ENCODE peak calls at places on chromosomes 1 and 21, in four cellular contexts. One of them, this sample, is unnamed.

GRCh38 chr1:154869351-154870116 is 547 bp downstream of the KCNN3 start:
- DNase-seq in tibial artery: peak
- DNase-seq in psoas muscle: peak
- DNase-seq in heart right ventricle: peak
- DNase-seq in this sample: no peak

GRCh38 chr1:155983191-155984023 is 5.1 kb upstream of the ARHGEF2 start:
- DNase-seq in tibial artery: peak
- DNase-seq in psoas muscle: peak
- DNase-seq in heart right ventricle: peak
- DNase-seq in this sample: no peak

GRCh38 chr1:98001764-98002163 is 80.9 kb upstream of the DPYD start:
- DNase-seq in tibial artery: no peak
- DNase-seq in psoas muscle: no peak
- DNase-seq in heart right ventricle: no peak
- DNase-seq in this sample: no peak

GRCh38 chr1:66527688-66528087 is 6.3 kb upstream of the SGIP1 start:
- DNase-seq in tibial artery: no peak
- DNase-seq in psoas muscle: no peak
- DNase-seq in heart right ventricle: no peak
- DNase-seq in this sample: no peak

GRCh38 chr1:180917306-180918065 is 4.8 kb downstream of the KIAA1614 start:
- DNase-seq in tibial artery: no peak
- DNase-seq in psoas muscle: no peak
- DNase-seq in heart right ventricle: no peak
- DNase-seq in this sample: no peak

GRCh38 chr1:183209533-183210158 is 23.6 kb downstream of the LAMC2 start:
- DNase-seq in tibial artery: no peak
- DNase-seq in psoas muscle: no peak
- DNase-seq in heart right ventricle: no peak
- DNase-seq in this sample: no peak

GRCh38 chr21:44085491-44086321 is 21.5 kb upstream of the PWP2 start:
- DNase-seq in tibial artery: no peak
- DNase-seq in psoas muscle: no peak
- DNase-seq in heart right ventricle: no peak
- DNase-seq in this sample: peak

GRCh38 chr1:228062812-228063211 is 19.7 kb upstream of the ARF1 start:
- DNase-seq in tibial artery: no peak
- DNase-seq in psoas muscle: no peak
- DNase-seq in heart right ventricle: no peak
- DNase-seq in this sample: no peak

GRCh38 chr1:113991467-113991997 is 12.3 kb downstream of the OLFML3 start:
- DNase-seq in tibial artery: no peak
- DNase-seq in psoas muscle: no peak
- DNase-seq in heart right ventricle: no peak
- DNase-seq in this sample: no peak

GRCh38 chr1:224406216-224406615 is 28.4 kb downstream of the WDR26 start:
- DNase-seq in tibial artery: no peak
- DNase-seq in psoas muscle: no peak
- DNase-seq in heart right ventricle: no peak
- DNase-seq in this sample: no peak

GRCh38 chr1:206686486-206687249 is 2.0 kb downstream of the MAPKAPK2 start:
- DNase-seq in tibial artery: no peak
- DNase-seq in psoas muscle: no peak
- DNase-seq in heart right ventricle: no peak
- DNase-seq in this sample: no peak

GRCh38 chr1:7218210-7218832 is 433.1 kb downstream of the CAMTA1 start:
- DNase-seq in tibial artery: no peak
- DNase-seq in psoas muscle: no peak
- DNase-seq in heart right ventricle: no peak
- DNase-seq in this sample: no peak

GRCh38 chr1:147723691-147724323 is 36.6 kb downstream of the GJA5 start:
- DNase-seq in tibial artery: peak
- DNase-seq in psoas muscle: no peak
- DNase-seq in heart right ventricle: peak
- DNase-seq in this sample: no peak

GRCh38 chr1:205502992-205503391 is 1.5 kb upstream of the CDK18 start:
- DNase-seq in tibial artery: no peak
- DNase-seq in psoas muscle: no peak
- DNase-seq in heart right ventricle: no peak
- DNase-seq in this sample: no peak

GRCh38 chr1:56799605-56800398 is 19.4 kb downstream of the FYB2 start:
- DNase-seq in tibial artery: no peak
- DNase-seq in psoas muscle: no peak
- DNase-seq in heart right ventricle: no peak
- DNase-seq in this sample: no peak

GRCh38 chr1:151251656-151252470 is 2.7 kb upstream of the PSMD4 start:
- DNase-seq in tibial artery: no peak
- DNase-seq in psoas muscle: peak
- DNase-seq in heart right ventricle: peak
- DNase-seq in this sample: no peak

GRCh38 chr1:3641046-3641760 is 8.7 kb downstream of the WRAP73 start:
- DNase-seq in tibial artery: no peak
- DNase-seq in psoas muscle: no peak
- DNase-seq in heart right ventricle: no peak
- DNase-seq in this sample: no peak

GRCh38 chr1:119364640-119365039 is 3.9 kb upstream of the HAO2 start:
- DNase-seq in tibial artery: no peak
- DNase-seq in psoas muscle: no peak
- DNase-seq in heart right ventricle: no peak
- DNase-seq in this sample: no peak

GRCh38 chr1:55326496-55326895 is 111.3 kb upstream of the USP24 start:
- DNase-seq in tibial artery: no peak
- DNase-seq in psoas muscle: no peak
- DNase-seq in heart right ventricle: no peak
- DNase-seq in this sample: no peak

GRCh38 chr1:77544845-77545244 is 137.6 kb downstream of the ZZZ3 start:
- DNase-seq in tibial artery: no peak
- DNase-seq in psoas muscle: no peak
- DNase-seq in heart right ventricle: no peak
- DNase-seq in this sample: no peak

GRCh38 chr1:25476186-25477097 is 45.7 kb downstream of the MACO1 start:
- DNase-seq in tibial artery: no peak
- DNase-seq in psoas muscle: no peak
- DNase-seq in heart right ventricle: no peak
- DNase-seq in this sample: no peak

GRCh38 chr1:54922921-54923421 is 36.0 kb upstream of the DHCR24 start:
- DNase-seq in tibial artery: no peak
- DNase-seq in psoas muscle: peak
- DNase-seq in heart right ventricle: no peak
- DNase-seq in this sample: no peak

GRCh38 chr1:170518185-170518834 is 13.7 kb upstream of the GORAB start:
- DNase-seq in tibial artery: no peak
- DNase-seq in psoas muscle: no peak
- DNase-seq in heart right ventricle: no peak
- DNase-seq in this sample: no peak

GRCh38 chr1:45979074-45979777 is 153.2 kb downstream of the PIK3R3 start:
- DNase-seq in tibial artery: no peak
- DNase-seq in psoas muscle: no peak
- DNase-seq in heart right ventricle: no peak
- DNase-seq in this sample: no peak

GRCh38 chr1:153630384-153630783 is 2.1 kb downstream of the S100A1 start:
- DNase-seq in tibial artery: no peak
- DNase-seq in psoas muscle: no peak
- DNase-seq in heart right ventricle: no peak
- DNase-seq in this sample: no peak

GRCh38 chr1:93827128-93827527 is 51.9 kb downstream of the DNTTIP2 start:
- DNase-seq in tibial artery: no peak
- DNase-seq in psoas muscle: no peak
- DNase-seq in heart right ventricle: no peak
- DNase-seq in this sample: no peak

GRCh38 chr1:53015508-53015860 is 46.5 kb upstream of the PODN start:
- DNase-seq in tibial artery: no peak
- DNase-seq in psoas muscle: no peak
- DNase-seq in heart right ventricle: no peak
- DNase-seq in this sample: no peak

GRCh38 chr1:167678422-167678821 is 43.4 kb upstream of the MPZL1 start:
- DNase-seq in tibial artery: no peak
- DNase-seq in psoas muscle: no peak
- DNase-seq in heart right ventricle: no peak
- DNase-seq in this sample: no peak

GRCh38 chr1:95233321-95233736 is 681 bp upstream of the RWDD3 start:
- DNase-seq in tibial artery: peak
- DNase-seq in psoas muscle: peak
- DNase-seq in heart right ventricle: peak
- DNase-seq in this sample: peak

GRCh38 chr1:184843732-184844495 is 89.3 kb upstream of the EDEM3 start:
- DNase-seq in tibial artery: no peak
- DNase-seq in psoas muscle: no peak
- DNase-seq in heart right ventricle: no peak
- DNase-seq in this sample: no peak

DNA sequence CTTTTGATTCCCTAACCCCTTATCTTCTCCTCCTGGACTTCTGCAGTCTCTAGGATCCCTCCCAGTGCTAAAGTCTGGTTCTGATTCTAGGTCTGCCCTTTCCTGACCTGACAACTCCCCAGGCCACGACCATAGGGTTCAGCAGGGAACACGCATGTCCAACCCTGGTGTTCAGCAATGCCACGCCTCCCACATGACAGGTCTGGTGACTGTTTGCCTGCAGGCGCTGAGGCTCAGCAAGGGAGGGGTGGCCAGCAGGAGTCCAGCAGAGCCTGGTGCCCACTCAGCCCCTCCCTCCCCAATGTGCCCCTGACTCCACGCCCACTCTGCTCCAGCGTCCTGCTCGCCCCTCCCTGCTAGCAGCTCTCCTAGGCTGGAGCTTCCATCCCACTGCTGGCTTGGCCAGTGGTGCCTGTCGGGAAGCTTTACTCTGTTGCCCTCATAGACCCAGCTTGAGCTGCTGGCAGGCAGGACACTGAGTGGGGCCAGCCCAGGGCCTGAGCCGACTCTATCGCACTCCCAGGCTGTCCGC is 17.3 kb downstream of the SLC9A1 start:
- DNase-seq in tibial artery: no peak
- DNase-seq in psoas muscle: no peak
- DNase-seq in heart right ventricle: no peak
- DNase-seq in this sample: no peak
- H3K4me3 ChIP-seq in tibial artery: no peak
- H3K4me3 ChIP-seq in psoas muscle: no peak
- H3K4me3 ChIP-seq in heart right ventricle: no peak
- H3K4me3 ChIP-seq in this sample: no peak

DNA sequence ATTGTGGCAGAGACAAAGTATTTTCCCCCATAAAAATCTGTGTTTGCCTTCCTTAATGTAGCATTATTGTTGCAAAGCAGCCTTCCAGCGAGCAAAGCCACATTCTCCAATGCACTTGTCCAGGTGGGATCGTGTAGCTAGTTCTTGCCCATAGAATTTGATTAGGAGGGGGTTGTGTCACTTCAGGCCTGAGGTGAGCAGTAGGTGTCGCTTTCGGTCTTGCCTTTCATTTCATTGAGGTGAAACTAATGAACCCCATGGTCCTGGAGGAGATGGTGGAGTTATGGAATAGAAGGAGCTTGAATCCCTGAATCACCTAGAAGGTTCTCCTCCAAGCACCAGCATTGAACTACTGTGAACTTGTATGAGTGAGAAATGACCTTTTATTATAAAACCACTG is 318.9 kb upstream of the PBX1 start:
- DNase-seq in tibial artery: no peak
- DNase-seq in psoas muscle: no peak
- DNase-seq in heart right ventricle: no peak
- DNase-seq in this sample: no peak
- TF ChIP-seq CTCF in tibial artery: no peak
- TF ChIP-seq CTCF in psoas muscle: no peak
- TF ChIP-seq CTCF in heart right ventricle: peak
- TF ChIP-seq CTCF in this sample: no peak

GRCh38 chr1:75134656-75134938 is 409 bp downstream of the LHX8 start:
- DNase-seq in tibial artery: no peak
- DNase-seq in psoas muscle: no peak
- DNase-seq in heart right ventricle: no peak
- DNase-seq in this sample: no peak

GRCh38 chr1:75136921-75137641 is 2.9 kb downstream of the LHX8 start:
- DNase-seq in tibial artery: no peak
- DNase-seq in psoas muscle: no peak
- DNase-seq in heart right ventricle: no peak
- DNase-seq in this sample: no peak

GRCh38 chr1:75136158-75136815 is 2.1 kb downstream of the LHX8 start:
- DNase-seq in tibial artery: no peak
- DNase-seq in psoas muscle: no peak
- DNase-seq in heart right ventricle: no peak
- DNase-seq in this sample: no peak

GRCh38 chr1:75134939-75135828 is 996 bp downstream of the LHX8 start:
- DNase-seq in tibial artery: no peak
- DNase-seq in psoas muscle: no peak
- DNase-seq in heart right ventricle: no peak
- DNase-seq in this sample: no peak

GRCh38 chr1:75135829-75136142 is 1.6 kb downstream of the LHX8 start:
- DNase-seq in tibial artery: no peak
- DNase-seq in psoas muscle: no peak
- DNase-seq in heart right ventricle: no peak
- DNase-seq in this sample: no peak
- H3K4me3 ChIP-seq in tibial artery: peak
- H3K4me3 ChIP-seq in psoas muscle: peak
- H3K4me3 ChIP-seq in heart right ventricle: peak
- H3K4me3 ChIP-seq in this sample: peak

GRCh38 chr1:83990734-83991133 is 8.2 kb downstream of the TTLL7 start:
- DNase-seq in tibial artery: no peak
- DNase-seq in psoas muscle: no peak
- DNase-seq in heart right ventricle: no peak
- DNase-seq in this sample: no peak
- TF ChIP-seq CTCF in tibial artery: no peak
- TF ChIP-seq CTCF in psoas muscle: no peak
- TF ChIP-seq CTCF in heart right ventricle: no peak
- TF ChIP-seq CTCF in this sample: no peak

DNA sequence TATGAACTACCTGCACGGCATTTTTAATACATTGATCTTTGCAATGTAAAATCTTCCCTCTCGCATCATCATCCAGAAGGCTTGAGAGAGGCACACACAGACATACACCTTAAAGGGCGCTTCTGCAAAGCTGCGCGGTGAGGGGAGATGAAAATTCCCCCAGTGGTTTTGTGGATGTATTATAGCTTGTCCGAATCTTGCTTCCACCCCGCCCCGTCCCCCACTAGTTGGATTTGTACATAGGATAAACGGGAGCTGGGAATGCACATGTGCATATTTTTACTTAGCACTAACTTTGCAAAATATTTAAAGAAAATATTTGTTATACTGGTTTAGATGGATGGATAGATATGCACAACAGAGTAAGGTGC is 542 bp upstream of the ASTN1 start:
- DNase-seq in tibial artery: no peak
- DNase-seq in psoas muscle: no peak
- DNase-seq in heart right ventricle: no peak
- DNase-seq in this sample: no peak
- H3K4me3 ChIP-seq in tibial artery: no peak
- H3K4me3 ChIP-seq in psoas muscle: no peak
- H3K4me3 ChIP-seq in heart right ventricle: peak
- H3K4me3 ChIP-seq in this sample: peak

DNA sequence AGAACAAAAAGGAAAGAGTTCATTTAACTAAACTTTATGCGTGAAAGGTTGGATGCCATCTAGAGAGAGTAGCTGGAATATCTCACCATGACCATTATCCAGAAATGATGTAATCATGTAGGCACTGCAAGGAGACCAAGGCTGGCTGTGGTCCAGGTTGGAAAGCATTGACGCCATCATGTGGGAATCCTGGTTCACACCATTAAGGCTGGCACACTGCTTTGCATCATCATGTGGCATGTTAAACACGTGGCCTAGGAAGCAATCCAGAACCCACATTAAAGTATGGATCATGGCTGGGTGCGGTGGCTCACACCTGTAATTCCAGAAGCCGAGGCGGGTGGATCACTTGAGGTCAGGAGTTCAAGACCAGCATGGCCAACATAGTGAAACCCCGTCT is 4.3 kb downstream of the ADAMTS1 start:
- DNase-seq in tibial artery: peak
- DNase-seq in psoas muscle: peak
- DNase-seq in heart right ventricle: peak
- DNase-seq in this sample: peak
- TF ChIP-seq CTCF in tibial artery: no peak
- TF ChIP-seq CTCF in psoas muscle: peak
- TF ChIP-seq CTCF in heart right ventricle: peak
- TF ChIP-seq CTCF in this sample: no peak